ENCODE peak calls at places on chromosomes 11 and 22, in five cellular contexts. K is GM06990; Y is CD8-positive, alpha-beta T cell; R is mucosa of descending colon; H is left lung. I is an unnamed sample.

GRCh38 chr22:49551446-49551845 is 276.2 kb downstream of the BRD1 start:
- DNase-seq in K (no peak), Y (no peak), R (no peak), H (peak), I (no peak)

GRCh38 chr11:118628031-118628430 is 20.6 kb downstream of the PHLDB1 start:
- DNase-seq in K (no peak), Y (no peak), R (no peak), H (no peak), I (no peak)

GRCh38 chr11:68748061-68748460 is 3.3 kb downstream of the TESMIN start:
- DNase-seq in K (no peak), Y (no peak), R (no peak), H (no peak), I (no peak)

GRCh38 chr22:27475548-27475897 is 326.0 kb downstream of the MN1 start:
- DNase-seq in K (no peak), Y (no peak), R (no peak), H (no peak), I (no peak)

GRCh38 chr11:128048121-128048520 is 539.2 kb downstream of the ETS1 start:
- DNase-seq in K (no peak), Y (no peak), R (no peak), H (no peak), I (no peak)

GRCh38 chr22:28882878-28883656 is at the start of gene ZNRF3:
- DNase-seq in K (peak), Y (peak), R (peak), H (peak), I (peak)

GRCh38 chr11:20597924-20598484 is 1.4 kb upstream of the SLC6A5 start:
- DNase-seq in K (no peak), Y (no peak), R (no peak), H (no peak), I (no peak)

GRCh38 chr22:42371112-42371900 is 60.9 kb downstream of the NFAM1 start:
- DNase-seq in K (no peak), Y (no peak), R (no peak), H (no peak), I (no peak)

GRCh38 chr22:37633693-37634504 is 5.6 kb upstream of the SH3BP1 start:
- DNase-seq in K (peak), Y (peak), R (peak), H (peak), I (peak)

GRCh38 chr11:104352036-104352435 is 188.1 kb upstream of the PDGFD start:
- DNase-seq in K (no peak), Y (no peak), R (no peak), H (no peak), I (no peak)

GRCh38 chr11:1815311-1815710 is 19.5 kb upstream of the SYT8 start:
- DNase-seq in K (no peak), Y (no peak), R (no peak), H (no peak), I (no peak)

GRCh38 chr11:118068206-118068944 is 8.5 kb upstream of the TMPRSS4 start:
- DNase-seq in K (no peak), Y (no peak), R (no peak), H (no peak), I (no peak)

GRCh38 chr11:116962108-116962507 is 124.7 kb upstream of the APOA1 start:
- DNase-seq in K (no peak), Y (no peak), R (no peak), H (no peak), I (no peak)

GRCh38 chr11:112977620-112978212 is 16.5 kb downstream of the NCAM1 start:
- DNase-seq in K (no peak), Y (no peak), R (no peak), H (peak), I (no peak)

GRCh38 chr22:39785232-39785631 is 108.3 kb downstream of the ENTHD1 start:
- DNase-seq in K (no peak), Y (no peak), R (no peak), H (no peak), I (no peak)

GRCh38 chr11:109726061-109726460 is 304.1 kb downstream of the C11orf87 start:
- DNase-seq in K (no peak), Y (no peak), R (no peak), H (no peak), I (no peak)

GRCh38 chr11:65503923-65504670 is 5.3 kb downstream of the MALAT1 start:
- DNase-seq in K (no peak), Y (no peak), R (peak), H (no peak), I (no peak)

GRCh38 chr22:22207845-22208564 is 36.6 kb upstream of the VPREB1 start:
- DNase-seq in K (peak), Y (peak), R (peak), H (peak), I (peak)
- TF ChIP-seq CTCF in K (peak), Y (peak), R (no peak), H (peak), I (peak)

DNA sequence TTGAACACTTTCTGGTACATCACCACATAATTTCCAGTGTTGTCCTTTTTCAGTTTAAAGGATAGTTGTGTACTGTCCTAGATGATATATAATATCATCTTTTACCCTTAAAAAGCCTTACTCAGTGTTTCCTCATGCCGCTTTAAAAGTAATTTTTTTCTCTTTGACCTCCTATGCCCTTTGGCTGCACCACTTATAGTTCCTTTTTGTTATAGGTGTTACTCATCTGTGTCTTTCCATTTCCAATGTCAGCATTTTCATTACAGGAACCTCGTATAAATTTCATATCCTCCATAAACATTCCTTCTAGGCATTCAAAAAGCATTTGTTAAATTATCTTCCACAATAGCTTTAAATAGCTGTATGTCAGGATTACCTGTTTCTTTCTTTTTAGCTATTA is 40.8 kb downstream of the USP47 start:
- DNase-seq in K (no peak), Y (no peak), R (no peak), H (no peak), I (no peak)
- TF ChIP-seq CTCF in K (no peak), Y (no peak), R (no peak), H (no peak), I (no peak)

GRCh38 chr22:22171357-22172218 is 73.0 kb upstream of the VPREB1 start:
- DNase-seq in K (peak), Y (no peak), R (no peak), H (no peak), I (no peak)
- TF ChIP-seq CTCF in K (peak), Y (no peak), R (no peak), H (no peak), I (peak)

GRCh38 chr11:36151933-36152580 is 137.2 kb downstream of the COMMD9 start:
- DNase-seq in K (no peak), Y (no peak), R (no peak), H (no peak), I (no peak)

GRCh38 chr11:36150986-36151385 is 138.2 kb downstream of the COMMD9 start:
- DNase-seq in K (no peak), Y (no peak), R (no peak), H (no peak), I (no peak)

GRCh38 chr11:36155770-36156485 is 133.3 kb downstream of the COMMD9 start:
- DNase-seq in K (no peak), Y (no peak), R (no peak), H (no peak), I (no peak)

GRCh38 chr11:36155301-36155700 is 133.9 kb downstream of the COMMD9 start:
- DNase-seq in K (no peak), Y (no peak), R (no peak), H (no peak), I (no peak)

GRCh38 chr11:36153581-36153980 is 135.6 kb downstream of the COMMD9 start:
- DNase-seq in K (no peak), Y (no peak), R (no peak), H (no peak), I (no peak)
- TF ChIP-seq CTCF in K (no peak), Y (no peak), R (no peak), H (no peak), I (no peak)

DNA sequence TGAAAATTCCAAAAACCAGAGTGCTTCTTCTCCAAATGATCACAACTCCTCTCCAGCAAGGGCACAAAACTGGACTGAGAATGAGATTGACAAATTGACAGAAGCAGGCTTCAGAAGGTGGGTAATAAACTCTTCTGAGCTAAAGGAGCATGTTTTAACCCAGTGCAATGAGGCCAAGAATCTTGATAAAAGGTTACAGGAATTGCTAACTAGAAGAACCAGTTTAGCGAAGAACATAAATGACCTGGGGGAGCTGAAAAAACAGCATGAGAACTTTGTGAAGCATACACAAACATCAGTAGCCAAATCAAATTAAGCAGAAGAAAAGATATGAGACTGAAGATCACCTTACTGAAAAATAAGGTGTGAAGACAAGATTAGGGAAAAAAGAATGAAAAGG is 15.5 kb downstream of the OR52M1 start:
- DNase-seq in K (no peak), Y (no peak), R (no peak), H (no peak), I (no peak)
- TF ChIP-seq CTCF in K (no peak), Y (no peak), R (no peak), H (no peak), I (no peak)

GRCh38 chr22:32080904-32081303 is 37.8 kb downstream of the SLC5A1 start:
- DNase-seq in K (peak), Y (peak), R (peak), H (no peak), I (peak)
- TF ChIP-seq CTCF in K (peak), Y (peak), R (peak), H (peak), I (peak)

GRCh38 chr11:15159085-15159484 is 44.4 kb downstream of the INSC start:
- DNase-seq in K (peak), Y (no peak), R (peak), H (no peak), I (peak)
- TF ChIP-seq CTCF in K (peak), Y (no peak), R (no peak), H (no peak), I (peak)

DNA sequence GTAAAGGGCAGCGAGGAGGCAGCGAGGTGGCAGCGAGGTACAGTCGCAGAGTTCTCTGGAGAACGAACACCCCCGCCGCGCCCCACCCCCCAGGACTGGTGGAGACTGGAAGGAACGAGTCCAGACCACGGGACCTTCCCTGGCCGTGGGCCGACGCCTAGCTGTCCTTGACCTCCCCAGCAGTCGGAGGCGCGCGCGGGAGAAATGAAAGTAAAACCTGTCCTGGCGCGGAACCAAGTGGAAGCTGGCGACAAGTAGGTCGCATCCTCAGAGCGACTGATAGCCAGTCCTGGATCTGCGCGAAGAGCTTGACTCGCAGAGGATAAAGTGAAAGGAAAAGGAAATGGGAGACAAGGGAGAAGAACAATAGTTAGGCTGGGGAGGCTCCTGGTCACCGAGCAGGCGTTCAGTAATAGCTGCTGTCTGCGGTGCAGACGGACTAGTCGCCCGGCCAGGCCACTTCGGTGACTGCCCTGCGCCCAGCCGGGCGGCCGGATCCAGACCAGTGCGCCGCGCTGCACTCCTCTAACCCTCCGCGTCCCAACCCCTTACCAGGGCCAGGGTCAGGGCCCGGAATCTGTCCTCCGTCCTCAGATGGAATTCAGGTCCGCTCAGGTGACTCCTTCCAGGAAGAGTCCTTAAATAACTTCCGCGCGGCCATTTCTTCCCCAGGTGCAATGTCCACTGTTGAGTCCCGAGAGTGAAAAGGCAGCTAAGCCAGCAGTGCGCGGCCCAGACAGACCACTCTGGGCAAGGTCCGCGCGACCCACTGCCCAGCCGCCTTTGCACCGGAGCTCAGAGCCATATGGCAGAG is 1.9 kb upstream of the ADM start:
- DNase-seq in K (peak), Y (peak), R (peak), H (peak), I (peak)
- TF ChIP-seq CTCF in K (no peak), Y (no peak), R (no peak), H (no peak), I (no peak)

DNA sequence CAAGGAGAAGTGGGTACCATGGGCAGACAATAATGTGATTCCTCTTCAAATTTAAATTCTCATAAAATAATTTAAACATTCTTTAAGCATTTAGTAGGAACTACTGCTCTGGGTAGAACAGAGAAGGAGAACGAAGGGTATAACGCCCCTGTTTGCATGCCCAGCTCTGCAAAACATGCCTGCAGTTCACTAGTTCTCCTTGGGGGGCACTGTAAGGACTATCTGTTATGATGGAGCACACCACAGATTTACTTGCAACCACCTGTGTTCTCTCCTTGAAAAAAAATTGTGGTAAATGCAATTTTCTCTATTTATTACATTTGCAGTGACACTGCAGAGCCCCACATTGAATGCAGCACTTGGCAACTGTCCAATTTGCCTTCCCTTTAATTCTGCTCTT is 100.3 kb downstream of the GUCY1A2 start:
- DNase-seq in K (no peak), Y (no peak), R (peak), H (no peak), I (peak)
- TF ChIP-seq CTCF in K (peak), Y (no peak), R (no peak), H (no peak), I (peak)